ENCODE peak calls at places on chromosomes 7 and 10, in four cellular contexts. V, E, Z and I are unnamed samples.
A peak's percentile ranks its signal among the peaks of the same experiment; 100 is the strongest.

GRCh38 chr7:71752171-71752935 is 620.4 kb downstream of the GALNT17 start:
- DNase-seq in V (peak; percentile 81), E (no peak), Z (peak; percentile 14), I (no peak)

GRCh38 chr7:28103984-28104628 is 76.5 kb downstream of the JAZF1 start:
- DNase-seq in V (no peak), E (no peak), Z (no peak), I (no peak)

GRCh38 chr7:107355616-107356015 is 114.2 kb upstream of the GPR22 start:
- DNase-seq in V (peak; percentile 11), E (peak; percentile 1), Z (no peak), I (peak; percentile 4)

GRCh38 chr7:84237533-84238173 is 43.1 kb upstream of the SEMA3A start:
- DNase-seq in V (peak; percentile 47), E (peak; percentile 69), Z (no peak), I (peak; percentile 70)

GRCh38 chr10:69974551-69975155 is 78.0 kb upstream of the MACROH2A2 start:
- DNase-seq in V (peak; percentile 47), E (peak; percentile 71), Z (no peak), I (peak; percentile 60)

GRCh38 chr10:64733980-64734379 is 1212.8 kb downstream of the REEP3 start:
- DNase-seq in V (no peak), E (peak; percentile 0), Z (no peak), I (no peak)

GRCh38 chr7:142873281-142873784 is 12.2 kb downstream of the TRPV6 start:
- DNase-seq in V (no peak), E (no peak), Z (peak; percentile 7), I (no peak)

GRCh38 chr7:42175834-42176745 is 60.9 kb downstream of the GLI3 start:
- DNase-seq in V (peak; percentile 22), E (no peak), Z (no peak), I (no peak)

GRCh38 chr7:44823266-44823781 is 24.6 kb downstream of the H2AZ2 start:
- DNase-seq in V (no peak), E (no peak), Z (no peak), I (no peak)

GRCh38 chr10:6255548-6256061 is 52.9 kb downstream of the PFKFB3 start:
- DNase-seq in V (no peak), E (no peak), Z (no peak), I (no peak)

GRCh38 chr10:810351-810846 is 120.9 kb upstream of the DIP2C start:
- DNase-seq in V (no peak), E (no peak), Z (peak; percentile 24), I (no peak)

GRCh38 chr7:129640400-129640799 is 28.9 kb downstream of the NRF1 start:
- DNase-seq in V (no peak), E (no peak), Z (no peak), I (no peak)

GRCh38 chr10:97185326-97186058 is at the start of gene SLIT1:
- DNase-seq in V (no peak), E (no peak), Z (peak; percentile 33), I (no peak)

GRCh38 chr10:103853428-103854264 is 1.7 kb downstream of the SH3PXD2A start:
- DNase-seq in V (no peak), E (no peak), Z (no peak), I (no peak)

GRCh38 chr7:131726031-131726430 is 169.6 kb upstream of the PODXL start:
- DNase-seq in V (no peak), E (no peak), Z (no peak), I (no peak)

GRCh38 chr7:42142089-42142488 is 94.9 kb downstream of the GLI3 start:
- DNase-seq in V (no peak), E (no peak), Z (no peak), I (no peak)

GRCh38 chr7:43076189-43076605 is 36.2 kb upstream of the HECW1 start:
- DNase-seq in V (no peak), E (no peak), Z (no peak), I (peak; percentile 28)

GRCh38 chr10:60781678-60782077 is 3.4 kb downstream of the CDK1 start:
- DNase-seq in V (no peak), E (no peak), Z (no peak), I (no peak)

GRCh38 chr10:87847550-87847949 is 15.8 kb downstream of the KLLN start:
- DNase-seq in V (no peak), E (no peak), Z (no peak), I (no peak)

GRCh38 chr7:110637252-110637651 is 453.7 kb upstream of the LRRN3 start:
- DNase-seq in V (no peak), E (no peak), Z (no peak), I (no peak)

GRCh38 chr7:12884033-12884432 is 196.6 kb downstream of the ARL4A start:
- DNase-seq in V (no peak), E (no peak), Z (no peak), I (no peak)

GRCh38 chr7:102075553-102076135 is 211.0 kb upstream of the SH2B2 start:
- DNase-seq in V (no peak), E (no peak), Z (no peak), I (no peak)

GRCh38 chr7:16758634-16759602 is 5.4 kb downstream of the TSPAN13 start:
- DNase-seq in V (no peak), E (no peak), Z (no peak), I (no peak)

GRCh38 chr10:123451607-123452245 is 214.4 kb upstream of the GPR26 start:
- DNase-seq in V (no peak), E (no peak), Z (no peak), I (no peak)

GRCh38 chr10:97463363-97464132 is 17.6 kb downstream of the ZDHHC16 start:
- DNase-seq in V (peak; percentile 67), E (peak; percentile 36), Z (peak; percentile 23), I (peak; percentile 73)